ENCODE peak calls at places on chromosome 10, in ten cellular contexts. Z, W, E, N, L, Q, J, D, T and M are unnamed samples.

GRCh38 chr10:124004372-124004928 is 88.9 kb downstream of the CHST15 start:
- DNase-seq in W (no peak), Q (peak; percentile 23), Z (no peak), E (no peak), D (no peak), L (no peak), T (no peak), J (peak; percentile 35), N (no peak), M (no peak)

GRCh38 chr10:70296406-70296899 is 12.6 kb upstream of the NPFFR1 start:
- DNase-seq in W (peak; percentile 60), Z (peak; percentile 91), T (peak; percentile 59), L (no peak), E (no peak), N (peak; percentile 95), D (peak; percentile 93), J (peak; percentile 86), Q (peak; percentile 71), M (peak; percentile 37)

GRCh38 chr10:60943372-60944158 is 420 bp downstream of the RHOBTB1 start:
- DNase-seq in W (no peak), E (peak; percentile 81), N (peak; percentile 74), Q (peak; percentile 66), Z (peak; percentile 71), T (peak; percentile 67), D (peak; percentile 83), L (no peak), J (peak; percentile 83), M (no peak)

GRCh38 chr10:6667679-6668270 is 87.7 kb upstream of the PRKCQ start:
- DNase-seq in Z (no peak), Q (no peak), N (peak; percentile 45), T (peak; percentile 22), D (no peak), L (peak; percentile 49), J (no peak), E (peak; percentile 75), W (peak; percentile 36), M (no peak)

GRCh38 chr10:98030991-98031431 is 590 bp upstream of the CRTAC1 start:
- DNase-seq in E (peak; percentile 61), Z (no peak), J (no peak), Q (no peak), W (no peak), N (no peak), D (no peak), T (no peak), L (no peak), M (no peak)

GRCh38 chr10:76911184-76911583 is 726.4 kb downstream of the KCNMA1 start:
- DNase-seq in N (peak; percentile 40), L (no peak), Q (no peak), E (no peak), D (no peak), Z (no peak), W (no peak), J (no peak), T (peak; percentile 43), M (no peak)

GRCh38 chr10:112087953-112088352 is 95.6 kb downstream of the GPAM start:
- DNase-seq in L (no peak), Q (no peak), W (no peak), T (no peak), J (no peak), Z (no peak), D (no peak), E (no peak), N (no peak), M (no peak)

GRCh38 chr10:35819736-35820135 is 177.6 kb upstream of the FZD8 start:
- DNase-seq in D (no peak), E (no peak), J (no peak), T (no peak), Z (no peak), L (no peak), Q (no peak), N (no peak), W (no peak), M (no peak)

GRCh38 chr10:14578060-14578952 is 196.4 kb downstream of the FAM107B start:
- DNase-seq in Q (peak; percentile 56), L (no peak), J (no peak), D (no peak), N (peak; percentile 39), T (no peak), Z (no peak), E (peak; percentile 56), W (peak; percentile 97), M (no peak)

GRCh38 chr10:106147050-106147449 is 1017.5 kb downstream of the SORCS1 start:
- DNase-seq in D (no peak), N (no peak), Z (no peak), Q (no peak), W (no peak), T (no peak), J (no peak), L (no peak), E (no peak), M (no peak)

GRCh38 chr10:29957887-29958330 is 101.5 kb downstream of the JCAD start:
- DNase-seq in D (peak; percentile 92), W (peak; percentile 94), T (no peak), L (no peak), Q (no peak), N (peak; percentile 50), J (peak; percentile 50), E (no peak), Z (peak; percentile 44), M (no peak)

GRCh38 chr10:1094112-1095057 is 38.2 kb downstream of the WDR37 start:
- DNase-seq in T (no peak), J (no peak), Q (no peak), N (no peak), E (no peak), D (no peak), W (no peak), Z (no peak), L (no peak), M (no peak)

GRCh38 chr10:74150151-74151056 is at the start of gene AP3M1:
- DNase-seq in E (peak; percentile 97), L (peak; percentile 94), W (peak; percentile 76), Q (peak; percentile 85), T (peak; percentile 86), J (peak; percentile 90), N (peak; percentile 89), D (peak; percentile 86), Z (peak; percentile 84), M (peak; percentile 91)
- H3K4me1 ChIP-seq in E (peaks cover 20% of the 10 kb centered on the region), L (peaks cover 26% of the 10 kb centered on the region), W (peaks cover 26% of the 10 kb centered on the region), Q (peaks cover 76% of the 10 kb centered on the region), T (peaks cover 4% of the 10 kb centered on the region), J (peaks cover 52% of the 10 kb centered on the region), N (peaks cover 35% of the 10 kb centered on the region), D (peaks cover 7% of the 10 kb centered on the region), Z (peaks cover 70% of the 10 kb centered on the region), M (peaks cover 9% of the 10 kb centered on the region)

GRCh38 chr10:84935772-84936171 is 607.4 kb downstream of the CCSER2 start:
- DNase-seq in Q (no peak), E (no peak), J (no peak), Z (no peak), T (no peak), D (no peak), L (no peak), W (no peak), N (no peak), M (no peak)

GRCh38 chr10:84938117-84938905 is 609.9 kb downstream of the CCSER2 start:
- DNase-seq in Z (no peak), Q (no peak), T (no peak), E (no peak), W (no peak), L (no peak), J (no peak), D (no peak), N (no peak), M (no peak)

DNA sequence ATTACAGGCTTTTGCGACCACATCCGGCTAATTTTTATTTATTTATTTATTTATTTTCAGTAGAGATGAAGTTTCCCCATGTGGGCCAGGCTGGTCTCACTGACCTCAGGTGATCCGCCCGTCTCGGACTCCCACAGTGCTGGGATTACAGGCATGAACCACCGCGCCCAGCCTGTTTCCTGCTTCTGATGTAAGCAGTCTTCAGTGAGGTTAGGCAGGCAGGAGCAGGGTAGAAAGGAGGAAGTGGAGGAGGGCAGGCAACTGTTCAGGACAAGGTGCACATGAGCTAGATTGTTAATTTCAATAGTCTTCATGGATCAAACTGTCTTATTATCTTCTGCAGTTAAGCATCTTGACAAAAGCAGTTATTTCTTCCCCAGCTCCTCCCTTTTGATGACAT is 605.0 kb downstream of the CCSER2 start:
- DNase-seq in E (no peak), T (peak; percentile 23), J (no peak), Z (no peak), Q (no peak), N (no peak), D (no peak), L (no peak), W (no peak), M (no peak)
- H3K4me1 ChIP-seq in E (no peaks in the 10 kb centered on the region), T (no peaks in the 10 kb centered on the region), J (no peaks in the 10 kb centered on the region), Z (peaks cover 2% of the 10 kb centered on the region), Q (no peaks in the 10 kb centered on the region), N (no peaks in the 10 kb centered on the region), D (no peaks in the 10 kb centered on the region), L (no peaks in the 10 kb centered on the region), W (no peaks in the 10 kb centered on the region), M (no peaks in the 10 kb centered on the region)

GRCh38 chr10:8050561-8051108 is 3.9 kb upstream of the GATA3 start:
- DNase-seq in T (no peak), J (no peak), Z (no peak), W (peak; percentile 64), N (peak; percentile 56), Q (peak; percentile 42), L (no peak), D (no peak), E (peak; percentile 64), M (no peak)

GRCh38 chr10:8049874-8050560 is 4.5 kb upstream of the GATA3 start:
- DNase-seq in W (no peak), E (peak; percentile 79), J (no peak), Q (no peak), L (no peak), T (no peak), Z (no peak), N (no peak), D (no peak), M (peak; percentile 51)

GRCh38 chr10:8048281-8049008 is 6.0 kb upstream of the GATA3 start:
- DNase-seq in E (peak; percentile 27), N (no peak), D (no peak), Q (no peak), J (no peak), L (no peak), Z (no peak), T (no peak), W (no peak), M (no peak)

GRCh38 chr10:8047452-8048280 is 6.8 kb upstream of the GATA3 start:
- DNase-seq in T (no peak), L (no peak), J (no peak), D (no peak), W (no peak), Q (no peak), E (peak; percentile 78), Z (no peak), N (no peak), M (no peak)

GRCh38 chr10:8049151-8049873 is 5.2 kb upstream of the GATA3 start:
- DNase-seq in N (no peak), J (no peak), T (no peak), L (no peak), Z (no peak), W (peak; percentile 47), Q (no peak), E (peak; percentile 81), D (no peak), M (no peak)
- H3K4me1 ChIP-seq in N (peaks cover 65% of the 10 kb centered on the region), J (peaks cover 71% of the 10 kb centered on the region), T (peaks cover 23% of the 10 kb centered on the region), L (no peaks in the 10 kb centered on the region), Z (peaks cover 78% of the 10 kb centered on the region), W (no peaks in the 10 kb centered on the region), Q (peaks cover 86% of the 10 kb centered on the region), E (peaks cover 64% of the 10 kb centered on the region), D (no peaks in the 10 kb centered on the region), M (no peaks in the 10 kb centered on the region)

DNA sequence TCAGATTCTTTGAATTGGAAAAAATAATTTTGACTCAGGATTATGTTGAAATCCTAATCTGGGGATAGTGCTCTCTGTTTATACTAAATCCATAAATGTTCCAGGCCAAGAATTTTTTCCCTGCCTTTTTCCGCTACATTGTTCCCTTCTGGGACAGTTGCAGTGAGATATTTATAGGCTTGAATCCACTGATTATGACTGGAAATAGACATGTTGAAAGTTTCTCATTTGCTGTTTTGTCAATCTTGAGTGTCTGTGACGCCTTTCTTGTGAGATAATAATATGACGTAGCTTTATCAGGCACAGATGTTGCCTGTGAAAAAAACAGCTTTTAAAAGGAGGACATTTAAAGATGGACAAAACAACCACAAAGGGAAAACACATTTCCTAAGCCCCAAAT is 155.9 kb downstream of the ARID5B start:
- DNase-seq in L (no peak), T (no peak), N (no peak), Q (no peak), E (no peak), J (no peak), W (no peak), Z (no peak), D (no peak), M (no peak)
- H3K4me1 ChIP-seq in L (peaks cover 17% of the 10 kb centered on the region), T (no peaks in the 10 kb centered on the region), N (peaks cover 27% of the 10 kb centered on the region), Q (peaks cover 80% of the 10 kb centered on the region), E (peaks cover 4% of the 10 kb centered on the region), J (peaks cover 73% of the 10 kb centered on the region), W (no peaks in the 10 kb centered on the region), Z (peaks cover 99% of the 10 kb centered on the region), D (peaks cover 27% of the 10 kb centered on the region), M (peaks cover 9% of the 10 kb centered on the region)